ENCODE peak calls at places on chromosomes 4 and X, in eight cellular contexts. D is HAP-1; U is iris pigment epithelial cell; K is progenitor cell of endocrine pancreas; J is AG08396; X is NCI-H1092; E is GM12865; W is activated CD4-positive, alpha-beta T cell treated with anti-CD3 and anti-CD28 coated beads, Interleukin-2, amount 50 U/mL, for 48 hours. P is an unnamed sample.

GRCh38 chr4:76515975-76516853 is 81.2 kb downstream of the SHROOM3 start:
- DNase-seq in X (no peak), K (no peak), J (no peak), W (no peak), D (no peak), U (peak; percentile 24), E (peak; percentile 82), P (no peak)

GRCh38 chr4:115648786-115649185 is 535.4 kb upstream of the NDST4 start:
- DNase-seq in W (no peak), U (no peak), J (no peak), D (peak; percentile 33), K (no peak), X (no peak), E (no peak), P (no peak)

GRCh38 chr4:189204616-189205015 is 736.1 kb upstream of the FRG1 start:
- DNase-seq in J (no peak), U (no peak), W (no peak), E (no peak), D (no peak), X (no peak), K (no peak), P (no peak)

GRCh38 chrX:3346436-3347329 is at the start of gene MXRA5:
- DNase-seq in K (peak; percentile 14), D (no peak), U (peak; percentile 32), W (no peak), E (no peak), X (no peak), J (peak; percentile 13), P (no peak)

GRCh38 chrX:84187501-84188319 is at the start of gene RPS6KA6:
- DNase-seq in U (peak; percentile 20), W (no peak), K (peak; percentile 14), E (no peak), J (peak; percentile 39), X (peak; percentile 81), D (peak; percentile 51), P (no peak)

GRCh38 chr4:185222598-185222997 is 13.2 kb downstream of the SNX25 start:
- DNase-seq in W (no peak), E (no peak), K (no peak), J (peak; percentile 73), X (no peak), U (peak; percentile 75), D (no peak), P (no peak)

GRCh38 chrX:9372866-9373265 is 92.0 kb upstream of the TBL1X start:
- DNase-seq in X (no peak), K (no peak), W (no peak), E (no peak), U (no peak), D (no peak), J (no peak), P (no peak)

GRCh38 chr4:61763682-61764081 is 563.6 kb downstream of the ADGRL3 start:
- DNase-seq in K (no peak), X (no peak), E (no peak), J (no peak), U (no peak), W (no peak), D (no peak), P (no peak)

GRCh38 chr4:87465739-87466366 is 43.5 kb downstream of the NUDT9 start:
- DNase-seq in K (no peak), W (no peak), X (no peak), E (peak; percentile 57), U (peak; percentile 65), J (peak; percentile 26), D (peak; percentile 61), P (peak; percentile 4)

GRCh38 chrX:68511255-68511654 is 12.4 kb downstream of the YIPF6 start:
- DNase-seq in E (peak; percentile 44), W (no peak), D (peak; percentile 56), K (no peak), J (peak; percentile 52), U (peak; percentile 45), X (peak; percentile 35), P (no peak)

GRCh38 chrX:78712381-78712780 is 35.1 kb upstream of the LPAR4 start:
- DNase-seq in K (no peak), E (no peak), J (no peak), U (peak; percentile 5), D (no peak), W (no peak), X (no peak), P (no peak)

GRCh38 chrX:132505116-132505515 is 16.3 kb upstream of the MBNL3 start:
- DNase-seq in U (peak; percentile 23), K (no peak), J (no peak), E (no peak), W (no peak), X (no peak), D (no peak), P (no peak)

GRCh38 chrX:150869450-150869849 is 29.0 kb downstream of the CD99L2 start:
- DNase-seq in E (peak; percentile 65), J (no peak), D (no peak), U (peak; percentile 7), K (no peak), X (no peak), W (no peak), P (no peak)

GRCh38 chr4:129362685-129363274 is 266.8 kb downstream of the C4orf33 start:
- DNase-seq in K (peak; percentile 27), D (peak; percentile 65), X (peak; percentile 73), U (peak; percentile 65), W (peak; percentile 24), E (peak; percentile 74), J (peak; percentile 66), P (peak; percentile 46)

GRCh38 chr4:5036239-5036638 is 15.0 kb upstream of the STK32B start:
- DNase-seq in X (no peak), J (no peak), K (no peak), U (peak; percentile 72), E (peak; percentile 55), W (no peak), D (no peak), P (no peak)

GRCh38 chrX:11381464-11381863 is 88.3 kb downstream of the AMELX start:
- DNase-seq in W (no peak), J (peak; percentile 10), X (peak; percentile 7), D (peak; percentile 82), E (peak; percentile 65), U (peak; percentile 65), K (no peak), P (peak; percentile 23)

GRCh38 chr4:81404294-81404693 is 67.4 kb downstream of the RASGEF1B start:
- DNase-seq in U (no peak), J (peak; percentile 12), K (no peak), E (no peak), D (no peak), X (no peak), W (no peak), P (no peak)

GRCh38 chr4:2809610-2810180 is 16.8 kb downstream of the SH3BP2 start:
- DNase-seq in D (no peak), K (no peak), E (no peak), J (no peak), X (peak; percentile 49), W (no peak), U (no peak), P (no peak)

GRCh38 chr4:85153221-85153620 is 186.7 kb upstream of the WDFY3 start:
- DNase-seq in D (no peak), W (no peak), K (no peak), U (peak; percentile 44), X (no peak), E (no peak), J (no peak), P (no peak)

GRCh38 chrX:144219035-144219434 is 335.2 kb downstream of the UBE2NL start:
- DNase-seq in U (no peak), K (no peak), X (no peak), E (no peak), D (no peak), W (no peak), J (no peak), P (peak; percentile 39)

GRCh38 chrX:20066968-20067708 is 49.6 kb downstream of the MAP7D2 start:
- DNase-seq in E (peak; percentile 63), W (peak; percentile 2), U (peak; percentile 68), X (peak; percentile 8), D (peak; percentile 68), K (no peak), J (peak; percentile 27), P (no peak)

GRCh38 chr4:131613824-131614216 is 1535.3 kb upstream of the PCDH10 start:
- DNase-seq in X (no peak), D (no peak), E (peak; percentile 16), J (no peak), W (no peak), K (no peak), U (peak; percentile 7), P (no peak)

GRCh38 chr4:5874811-5875465 is 17.9 kb downstream of the CRMP1 start:
- DNase-seq in J (no peak), E (no peak), D (no peak), U (peak; percentile 4), W (no peak), K (no peak), X (no peak), P (no peak)

GRCh38 chrX:4550018-4550417 is 836.6 kb upstream of the PRKX start:
- DNase-seq in K (no peak), E (no peak), D (no peak), U (no peak), W (no peak), X (no peak), J (no peak), P (no peak)

P was measured in DMS153.